ENCODE peak calls at places on chromosome 4, in seven cellular contexts. M, S, P, D, H, U and L are unnamed samples.

GRCh38 chr4:158161561-158162354 is 11.1 kb downstream of the GASK1B start:
- DNase-seq in M (peak; percentile 78), D (peak; percentile 79), U (peak; percentile 52), S (no peak), P (no peak), H (peak; percentile 93), L (no peak)

GRCh38 chr4:75490155-75490554 is 24.0 kb downstream of the RCHY1 start:
- DNase-seq in H (peak; percentile 61), P (no peak), D (peak; percentile 65), S (no peak), U (peak; percentile 10), M (no peak), L (no peak)

GRCh38 chr4:25861951-25862410 is 807 bp downstream of the SEL1L3 start:
- DNase-seq in S (no peak), M (no peak), D (peak; percentile 40), U (peak; percentile 60), H (peak; percentile 58), P (no peak), L (peak; percentile 48)

GRCh38 chr4:151276787-151277557 is at the start of gene PRSS48:
- DNase-seq in S (peak; percentile 62), P (peak; percentile 79), H (peak; percentile 55), M (peak; percentile 33), U (peak; percentile 95), D (peak; percentile 32), L (peak; percentile 93)

GRCh38 chr4:94339779-94340178 is 2.9 kb downstream of the HPGDS start:
- DNase-seq in M (no peak), P (no peak), H (no peak), U (no peak), S (no peak), D (no peak), L (no peak)

GRCh38 chr4:168900080-168900479 is 110.0 kb downstream of the CBR4 start:
- DNase-seq in M (no peak), U (no peak), D (no peak), P (no peak), H (no peak), S (no peak), L (no peak)

GRCh38 chr4:4256799-4257198 is 8.8 kb upstream of the TMEM128 start:
- DNase-seq in M (no peak), H (no peak), S (no peak), U (peak; percentile 13), P (no peak), D (no peak), L (peak; percentile 50)

GRCh38 chr4:16322183-16322582 is 95.9 kb upstream of the TAPT1 start:
- DNase-seq in H (no peak), D (no peak), U (no peak), P (no peak), S (no peak), M (no peak), L (no peak)

GRCh38 chr4:38531126-38531737 is 132.8 kb upstream of the KLF3 start:
- DNase-seq in U (no peak), P (no peak), H (peak; percentile 12), M (no peak), D (peak; percentile 3), S (no peak), L (no peak)

GRCh38 chr4:78520808-78521226 is 30.8 kb upstream of the ANXA3 start:
- DNase-seq in D (peak; percentile 15), S (no peak), M (no peak), P (no peak), H (no peak), U (no peak), L (no peak)

GRCh38 chr4:86935833-86936721 is 1.3 kb downstream of the AFF1 start:
- DNase-seq in P (peak; percentile 80), D (peak; percentile 57), H (peak; percentile 85), M (peak; percentile 88), U (peak; percentile 90), S (peak; percentile 17), L (peak; percentile 88)

GRCh38 chr4:74283614-74284013 is 24.7 kb upstream of the EPGN start:
- DNase-seq in P (no peak), D (peak; percentile 51), U (no peak), M (no peak), S (no peak), H (peak; percentile 44), L (no peak)

GRCh38 chr4:24482871-24483270 is 101.5 kb downstream of the DHX15 start:
- DNase-seq in P (no peak), U (no peak), M (no peak), S (no peak), H (no peak), D (peak; percentile 14), L (no peak)

GRCh38 chr4:83831588-83831987 is 295.7 kb downstream of the GPAT3 start:
- DNase-seq in H (no peak), M (no peak), D (no peak), P (no peak), U (no peak), S (no peak), L (no peak)

GRCh38 chr4:189185810-189186432 is 754.8 kb upstream of the FRG1 start:
- DNase-seq in U (peak; percentile 91), P (peak; percentile 76), S (peak; percentile 66), M (no peak), D (no peak), H (no peak), L (peak; percentile 87)

GRCh38 chr4:106707776-106708603 is 328.1 kb downstream of the DKK2 start:
- DNase-seq in P (no peak), D (no peak), S (no peak), U (no peak), M (no peak), H (peak; percentile 24), L (no peak)

DNA sequence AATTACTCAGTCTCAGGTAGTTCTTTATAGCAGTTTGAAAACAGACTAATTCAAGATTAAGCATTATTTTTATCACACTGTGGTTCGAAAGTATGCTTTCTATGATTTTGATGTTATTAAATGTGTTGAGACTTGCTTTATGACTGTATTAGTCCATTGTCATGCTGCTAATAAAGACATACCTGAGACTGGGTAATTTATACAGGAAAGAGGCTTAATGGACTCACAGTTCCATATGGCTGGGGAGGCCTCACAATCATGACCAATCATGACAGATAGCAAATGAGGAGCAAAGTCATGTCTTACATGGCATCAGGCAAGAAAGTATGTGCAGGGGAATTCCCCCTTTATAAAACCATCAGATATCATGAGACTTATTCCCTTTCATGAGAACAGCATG is 44.5 kb upstream of the UGT2A1 start:
- DNase-seq in D (no peak), U (no peak), M (no peak), P (no peak), S (no peak), H (no peak), L (no peak)
- H3K18ac ChIP-seq in D (no peak overlapping the region), U (no peak overlapping the region), M (no peak overlapping the region), P (no peak overlapping the region), S (no peak overlapping the region), H (no peak overlapping the region), L (no peak overlapping the region)

DNA sequence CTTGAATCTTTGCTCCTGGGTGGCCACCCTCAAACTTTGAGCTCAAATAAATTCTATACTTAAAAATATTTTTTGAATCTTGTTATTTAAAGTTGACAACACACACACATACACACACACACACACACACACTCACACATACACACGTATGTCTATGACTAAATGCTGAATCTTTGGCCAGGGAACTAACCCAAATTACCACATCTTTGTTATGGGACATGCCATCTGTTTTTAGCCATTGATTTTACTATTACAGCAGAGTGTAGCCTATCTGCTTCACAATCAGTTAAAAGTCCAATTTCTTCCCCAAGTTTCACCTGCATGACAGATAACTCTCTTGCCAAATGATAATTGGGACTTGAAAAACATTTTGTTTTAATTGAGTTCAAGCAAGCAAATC is 45.0 kb upstream of the USP46 start:
- DNase-seq in D (peak; percentile 15), U (no peak), H (no peak), S (no peak), P (no peak), M (no peak), L (no peak)
- H3K18ac ChIP-seq in D (no peak overlapping the region), U (no peak overlapping the region), H (no peak overlapping the region), S (no peak overlapping the region), P (no peak overlapping the region), M (no peak overlapping the region), L (no peak overlapping the region)

DNA sequence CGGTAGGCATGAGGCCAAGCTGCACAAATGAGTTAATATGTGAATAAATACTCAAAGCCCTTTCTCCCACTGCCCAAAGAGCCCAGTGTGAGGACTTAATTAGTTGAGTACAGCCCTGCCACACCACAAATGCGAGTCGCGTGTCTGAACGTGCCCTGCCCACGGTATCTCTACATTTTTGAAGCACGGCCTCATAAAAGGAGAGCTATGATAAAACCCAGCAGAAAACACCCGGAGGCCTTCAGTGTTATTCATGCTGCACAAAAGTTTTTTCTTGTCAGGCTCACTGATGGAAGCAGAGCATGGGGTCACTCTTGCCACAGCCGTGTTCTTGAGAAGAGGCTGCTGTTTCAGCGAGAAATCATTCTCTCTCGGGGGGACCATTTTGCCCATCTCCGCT is 88.6 kb downstream of the SORCS2 start:
- DNase-seq in P (no peak), H (no peak), U (no peak), D (peak; percentile 37), S (no peak), M (no peak), L (no peak)
- H3K18ac ChIP-seq in P (no peak overlapping the region), H (no peak overlapping the region), U (no peak overlapping the region), D (no peak overlapping the region), S (peak overlapping the region; percentile 77), M (no peak overlapping the region), L (no peak overlapping the region)

GRCh38 chr4:162969194-162969593 is 197.5 kb downstream of the NAF1 start:
- DNase-seq in P (no peak), D (no peak), U (no peak), S (no peak), H (no peak), M (no peak), L (no peak)
- H3K18ac ChIP-seq in P (no peak overlapping the region), D (no peak overlapping the region), U (no peak overlapping the region), S (no peak overlapping the region), H (no peak overlapping the region), M (no peak overlapping the region), L (no peak overlapping the region)

GRCh38 chr4:128145727-128146126 is 84.6 kb downstream of the LARP1B start:
- DNase-seq in P (no peak), H (no peak), D (no peak), M (no peak), U (no peak), S (no peak), L (no peak)
- H3K18ac ChIP-seq in P (no peak overlapping the region), H (no peak overlapping the region), D (no peak overlapping the region), M (no peak overlapping the region), U (no peak overlapping the region), S (no peak overlapping the region), L (no peak overlapping the region)